ENCODE peak calls at places on chromosomes 2 and 18, in seven cellular contexts. J is GM12878, U is HCT116, D is H1, H is K562, E is HepG2, P is SK-N-SH. A is an unnamed sample.

GRCh38 chr2:203741566-203741965 is 35.1 kb downstream of the CD28 start:
- DNase-seq in J (no peak), U (no peak), D (no peak), H (no peak), E (no peak), P (no peak), A (no peak)

GRCh38 chr2:8985561-8986326 is 17.7 kb downstream of the MBOAT2 start:
- DNase-seq in J (no peak), U (no peak), D (no peak), H (peak; percentile 63), E (no peak), P (no peak), A (no peak)

GRCh38 chr2:141611981-141612380 is 518.8 kb downstream of the LRP1B start:
- DNase-seq in J (no peak), U (no peak), D (no peak), H (no peak), E (no peak), P (no peak), A (no peak)

GRCh38 chr2:39008663-39009062 is 112.2 kb downstream of the SOS1 start:
- DNase-seq in J (no peak), U (no peak), D (no peak), H (peak; percentile 2), E (no peak), P (no peak), A (no peak)

GRCh38 chr2:112692914-112693313 is 27.9 kb upstream of the NT5DC4 start:
- DNase-seq in J (no peak), U (no peak), D (no peak), H (no peak), E (no peak), P (no peak), A (no peak)

GRCh38 chr2:223753940-223754339 is 83.4 kb downstream of the AP1S3 start:
- DNase-seq in J (no peak), U (no peak), D (no peak), H (no peak), E (peak; percentile 66), P (no peak), A (no peak)

GRCh38 chr2:178506524-178506923 is 26.3 kb downstream of the PLEKHA3 start:
- DNase-seq in J (no peak), U (no peak), D (no peak), H (no peak), E (no peak), P (no peak), A (no peak)

GRCh38 chr2:138922973-138923563 is 142.9 kb upstream of the NXPH2 start:
- DNase-seq in J (no peak), U (peak; percentile 22), D (no peak), H (peak; percentile 4), E (peak; percentile 40), P (peak; percentile 11), A (peak; percentile 16)

GRCh38 chr2:43637030-43637803 is at the start of gene PLEKHH2:
- DNase-seq in J (peak; percentile 19), U (peak; percentile 71), D (peak; percentile 99), H (peak; percentile 91), E (peak; percentile 77), P (peak; percentile 100), A (peak; percentile 83)

GRCh38 chr2:38384344-38384743 is 7.3 kb upstream of the ATL2 start:
- DNase-seq in J (no peak), U (no peak), D (no peak), H (no peak), E (no peak), P (no peak), A (no peak)

GRCh38 chr18:49959176-49959575 is 145.8 kb upstream of the ACAA2 start:
- DNase-seq in J (peak; percentile 43), U (no peak), D (no peak), H (no peak), E (no peak), P (no peak), A (no peak)

GRCh38 chr2:6877402-6878305 is at the start of gene RSAD2:
- DNase-seq in J (peak; percentile 15), U (no peak), D (no peak), H (peak; percentile 47), E (peak; percentile 31), P (no peak), A (no peak)

GRCh38 chr2:149413487-149413886 is 83.1 kb downstream of the LYPD6 start:
- DNase-seq in J (no peak), U (no peak), D (no peak), H (no peak), E (no peak), P (no peak), A (no peak)

GRCh38 chr2:28674062-28674712 is 77.4 kb upstream of the PPP1CB start:
- DNase-seq in J (no peak), U (no peak), D (no peak), H (no peak), E (no peak), P (no peak), A (no peak)

GRCh38 chr2:163888591-163888990 is 152.8 kb upstream of the FIGN start:
- DNase-seq in J (no peak), U (no peak), D (no peak), H (no peak), E (no peak), P (no peak), A (no peak)

GRCh38 chr2:19848029-19848750 is 53.6 kb downstream of the TTC32 start:
- DNase-seq in J (no peak), U (no peak), D (peak; percentile 27), H (no peak), E (no peak), P (no peak), A (no peak)

GRCh38 chr18:36530676-36531405 is 233.3 kb downstream of the FHOD3 start:
- DNase-seq in J (no peak), U (no peak), D (no peak), H (no peak), E (no peak), P (no peak), A (no peak)

GRCh38 chr2:114546511-114546910 is 104.1 kb downstream of the DPP10 start:
- DNase-seq in J (no peak), U (no peak), D (no peak), H (no peak), E (no peak), P (no peak), A (no peak)

GRCh38 chr2:81894451-81894990 is 1590.0 kb upstream of the LRRTM1 start:
- DNase-seq in J (no peak), U (no peak), D (no peak), H (no peak), E (no peak), P (no peak), A (peak; percentile 67)

GRCh38 chr2:133561045-133561852 is 7.0 kb downstream of the NCKAP5 start:
- DNase-seq in J (no peak), U (peak; percentile 27), D (no peak), H (peak; percentile 30), E (peak; percentile 33), P (peak; percentile 41), A (no peak)

GRCh38 chr2:113700186-113700841 is 56.1 kb downstream of the SLC35F5 start:
- DNase-seq in J (peak; percentile 51), U (no peak), D (no peak), H (peak; percentile 70), E (peak; percentile 46), P (peak; percentile 57), A (peak; percentile 13)

GRCh38 chr18:21134895-21135294 is 23.3 kb upstream of the ROCK1 start:
- DNase-seq in J (no peak), U (no peak), D (no peak), H (no peak), E (no peak), P (peak; percentile 8), A (peak; percentile 50)

GRCh38 chr18:58529714-58530354 is 99.1 kb downstream of the ALPK2 start:
- DNase-seq in J (no peak), U (peak; percentile 35), D (peak; percentile 78), H (peak; percentile 45), E (peak; percentile 69), P (peak; percentile 67), A (peak; percentile 37)

GRCh38 chr18:45652703-45653490 is 37.6 kb downstream of the SLC14A2 start:
- DNase-seq in J (no peak), U (no peak), D (no peak), H (no peak), E (no peak), P (no peak), A (no peak)

GRCh38 chr2:121558329-121558728 is 27.6 kb downstream of the RNU4ATAC start:
- DNase-seq in J (no peak), U (no peak), D (no peak), H (no peak), E (no peak), P (no peak), A (no peak)

GRCh38 chr2:41033127-41033526 is 581.2 kb upstream of the SLC8A1 start:
- DNase-seq in J (no peak), U (no peak), D (no peak), H (no peak), E (no peak), P (no peak), A (peak; percentile 3)

GRCh38 chr2:9230051-9230802 is 23.6 kb downstream of the ASAP2 start:
- DNase-seq in J (no peak), U (no peak), D (no peak), H (no peak), E (no peak), P (peak; percentile 66), A (no peak)

GRCh38 chr18:47166235-47166634 is 9.9 kb downstream of the IER3IP1 start:
- DNase-seq in J (no peak), U (no peak), D (no peak), H (no peak), E (no peak), P (no peak), A (no peak)

GRCh38 chr18:11251229-11251890 is 102.0 kb upstream of the PIEZO2 start:
- DNase-seq in J (no peak), U (no peak), D (no peak), H (no peak), E (no peak), P (no peak), A (no peak)

GRCh38 chr2:190978389-190979053 is 35.5 kb downstream of the STAT1 start:
- DNase-seq in J (no peak), U (no peak), D (no peak), H (no peak), E (no peak), P (no peak), A (no peak)
- TF ChIP-seq JUND in J (no peak), U (no peak), D (no peak), H (no peak), E (no peak), P (peak; percentile 98), A (no peak)

DNA sequence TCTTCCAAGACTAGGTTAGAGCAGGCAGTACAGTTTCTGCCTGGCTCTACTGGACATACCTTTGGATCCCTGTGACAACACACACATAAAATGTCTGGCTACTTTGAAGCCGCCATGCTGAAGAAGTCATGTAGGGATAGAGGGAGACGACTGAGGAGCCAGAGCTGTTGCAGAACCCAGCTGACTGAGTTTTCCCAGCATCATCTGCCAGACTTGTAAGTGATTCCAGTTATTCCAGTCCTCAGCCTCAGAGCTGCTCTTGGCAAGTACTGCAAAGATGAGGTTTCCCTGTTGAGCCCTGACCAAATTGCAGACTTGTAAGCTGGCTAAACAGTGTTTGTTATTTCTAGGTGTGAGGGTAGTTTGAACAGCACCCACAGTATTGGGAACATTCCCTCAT is 31.5 kb upstream of the TSPYL6 start:
- DNase-seq in J (no peak), U (no peak), D (no peak), H (no peak), E (no peak), P (no peak), A (peak; percentile 54)
- TF ChIP-seq JUND in J (no peak), U (no peak), D (no peak), H (no peak), E (no peak), P (no peak), A (no peak)

GRCh38 chr2:52220393-52220792 is 1188.5 kb upstream of the NRXN1 start:
- DNase-seq in J (no peak), U (no peak), D (no peak), H (no peak), E (no peak), P (no peak), A (no peak)
- TF ChIP-seq JUND in J (no peak), U (no peak), D (no peak), H (no peak), E (no peak), P (no peak), A (no peak)

GRCh38 chr2:205511221-205511620 is 171.1 kb upstream of the NRP2 start:
- DNase-seq in J (no peak), U (no peak), D (no peak), H (no peak), E (no peak), P (no peak), A (no peak)
- TF ChIP-seq JUND in J (no peak), U (no peak), D (no peak), H (no peak), E (no peak), P (no peak), A (no peak)

A was measured in T47D.